ENCODE peak calls at places on chromosomes 1 and 21, in six cellular contexts. One of them, this sample, is unnamed.
A peak's percentile ranks its signal among the peaks of the same experiment; 100 is the strongest.

GRCh38 chr1:235415008-235415904 is 48.0 kb downstream of the TBCE start:
- DNase-seq in mesenchymal stem cell: peak; percentile 81
- DNase-seq in neuronal stem cell: peak; percentile 45
- DNase-seq in H9: peak; percentile 74
- DNase-seq in H1: peak; percentile 62
- DNase-seq in IMR-90: peak; percentile 85
- DNase-seq in this sample: peak; percentile 86

GRCh38 chr1:198627436-198628063 is 11.3 kb upstream of the PTPRC start:
- DNase-seq in H1: no peak
- DNase-seq in mesenchymal stem cell: no peak
- DNase-seq in neuronal stem cell: no peak
- DNase-seq in H9: no peak
- DNase-seq in IMR-90: no peak
- DNase-seq in this sample: no peak

GRCh38 chr1:230823421-230823820 is 44.9 kb downstream of the C1orf198 start:
- DNase-seq in mesenchymal stem cell: no peak
- DNase-seq in H1: no peak
- DNase-seq in IMR-90: no peak
- DNase-seq in neuronal stem cell: no peak
- DNase-seq in H9: no peak
- DNase-seq in this sample: no peak

GRCh38 chr1:45304311-45305081 is 22.2 kb upstream of the HPDL start:
- DNase-seq in IMR-90: peak; percentile 36
- DNase-seq in H1: peak; percentile 46
- DNase-seq in mesenchymal stem cell: no peak
- DNase-seq in neuronal stem cell: no peak
- DNase-seq in H9: no peak
- DNase-seq in this sample: no peak

GRCh38 chr1:25028910-25029599 is 99.0 kb upstream of the RUNX3 start:
- DNase-seq in H9: no peak
- DNase-seq in IMR-90: no peak
- DNase-seq in mesenchymal stem cell: no peak
- DNase-seq in H1: no peak
- DNase-seq in neuronal stem cell: no peak
- DNase-seq in this sample: no peak

GRCh38 chr1:233081686-233082085 is 131.3 kb downstream of the NTPCR start:
- DNase-seq in H1: no peak
- DNase-seq in neuronal stem cell: no peak
- DNase-seq in H9: no peak
- DNase-seq in mesenchymal stem cell: peak; percentile 78
- DNase-seq in IMR-90: peak; percentile 47
- DNase-seq in this sample: peak; percentile 64

GRCh38 chr21:15772654-15773053 is 42.9 kb downstream of the USP25 start:
- DNase-seq in mesenchymal stem cell: no peak
- DNase-seq in neuronal stem cell: no peak
- DNase-seq in H1: no peak
- DNase-seq in H9: no peak
- DNase-seq in IMR-90: peak; percentile 52
- DNase-seq in this sample: no peak

GRCh38 chr21:46099476-46099875 is 1.6 kb downstream of the COL6A2 start:
- DNase-seq in mesenchymal stem cell: peak; percentile 64
- DNase-seq in IMR-90: peak; percentile 34
- DNase-seq in neuronal stem cell: no peak
- DNase-seq in H1: peak; percentile 63
- DNase-seq in H9: peak; percentile 62
- DNase-seq in this sample: peak; percentile 34

GRCh38 chr1:60762176-60762575 is 320.2 kb upstream of the NFIA start:
- DNase-seq in H9: no peak
- DNase-seq in mesenchymal stem cell: no peak
- DNase-seq in neuronal stem cell: no peak
- DNase-seq in IMR-90: peak; percentile 21
- DNase-seq in H1: no peak
- DNase-seq in this sample: no peak

GRCh38 chr1:208184993-208185703 is 59.0 kb downstream of the PLXNA2 start:
- DNase-seq in IMR-90: peak; percentile 64
- DNase-seq in mesenchymal stem cell: peak; percentile 75
- DNase-seq in H1: no peak
- DNase-seq in H9: no peak
- DNase-seq in neuronal stem cell: no peak
- DNase-seq in this sample: no peak

GRCh38 chr1:151905070-151905442 is 4.3 kb downstream of the THEM4 start:
- DNase-seq in IMR-90: no peak
- DNase-seq in H9: no peak
- DNase-seq in neuronal stem cell: no peak
- DNase-seq in mesenchymal stem cell: no peak
- DNase-seq in H1: no peak
- DNase-seq in this sample: no peak

GRCh38 chr1:170075186-170075585 is 691 bp upstream of the KIFAP3 start:
- DNase-seq in H9: no peak
- DNase-seq in H1: no peak
- DNase-seq in mesenchymal stem cell: no peak
- DNase-seq in IMR-90: no peak
- DNase-seq in neuronal stem cell: no peak
- DNase-seq in this sample: no peak

GRCh38 chr21:42570362-42570761 is 56.7 kb downstream of the SLC37A1 start:
- DNase-seq in H1: no peak
- DNase-seq in H9: no peak
- DNase-seq in neuronal stem cell: no peak
- DNase-seq in mesenchymal stem cell: no peak
- DNase-seq in IMR-90: no peak
- DNase-seq in this sample: no peak

GRCh38 chr1:1000357-1001056 is 610 bp upstream of the HES4 start:
- DNase-seq in H9: peak; percentile 78
- DNase-seq in H1: peak; percentile 90
- DNase-seq in IMR-90: peak; percentile 89
- DNase-seq in mesenchymal stem cell: peak; percentile 90
- DNase-seq in neuronal stem cell: peak; percentile 85
- DNase-seq in this sample: peak; percentile 81

GRCh38 chr1:151934048-151934493 is 24.8 kb upstream of the THEM4 start:
- DNase-seq in mesenchymal stem cell: peak; percentile 75
- DNase-seq in neuronal stem cell: peak; percentile 32
- DNase-seq in H9: peak; percentile 49
- DNase-seq in H1: no peak
- DNase-seq in IMR-90: peak; percentile 60
- DNase-seq in this sample: peak; percentile 82

GRCh38 chr1:19974822-19975416 is 4.5 kb downstream of the PLA2G2A start:
- DNase-seq in mesenchymal stem cell: peak; percentile 60
- DNase-seq in H1: peak; percentile 64
- DNase-seq in H9: peak; percentile 78
- DNase-seq in IMR-90: peak; percentile 72
- DNase-seq in neuronal stem cell: peak; percentile 29
- DNase-seq in this sample: peak; percentile 92

GRCh38 chr1:98110674-98111073 is 189.8 kb upstream of the DPYD start:
- DNase-seq in neuronal stem cell: no peak
- DNase-seq in IMR-90: peak; percentile 26
- DNase-seq in H1: no peak
- DNase-seq in H9: no peak
- DNase-seq in mesenchymal stem cell: no peak
- DNase-seq in this sample: no peak

GRCh38 chr1:227654431-227654830 is 80.7 kb downstream of the JMJD4 start:
- DNase-seq in H9: no peak
- DNase-seq in mesenchymal stem cell: peak; percentile 7
- DNase-seq in IMR-90: no peak
- DNase-seq in neuronal stem cell: no peak
- DNase-seq in H1: no peak
- DNase-seq in this sample: peak; percentile 7

GRCh38 chr1:8121261-8122159 is 95.4 kb upstream of the ERRFI1 start:
- DNase-seq in IMR-90: peak; percentile 94
- DNase-seq in neuronal stem cell: no peak
- DNase-seq in H1: no peak
- DNase-seq in mesenchymal stem cell: peak; percentile 100
- DNase-seq in H9: peak; percentile 46
- DNase-seq in this sample: peak; percentile 61
- H4K8ac ChIP-seq in IMR-90: peak overlapping the region; percentile 82
- H4K8ac ChIP-seq in neuronal stem cell: no peak overlapping the region
- H4K8ac ChIP-seq in H1: no peak overlapping the region
- H4K8ac ChIP-seq in mesenchymal stem cell: no peak overlapping the region
- H4K8ac ChIP-seq in H9: no peak overlapping the region
- H4K8ac ChIP-seq in this sample: no peak overlapping the region

GRCh38 chr1:17235135-17235880 is 13.6 kb upstream of the PADI3 start:
- DNase-seq in H9: no peak
- DNase-seq in IMR-90: no peak
- DNase-seq in neuronal stem cell: no peak
- DNase-seq in H1: no peak
- DNase-seq in mesenchymal stem cell: no peak
- DNase-seq in this sample: no peak
- H2AK5ac ChIP-seq in H9: no peak overlapping the region
- H2AK5ac ChIP-seq in IMR-90: peak overlapping the region; percentile 95
- H2AK5ac ChIP-seq in neuronal stem cell: peak overlapping the region; percentile 60
- H2AK5ac ChIP-seq in H1: no peak overlapping the region
- H2AK5ac ChIP-seq in mesenchymal stem cell: peak overlapping the region; percentile 94
- H2AK5ac ChIP-seq in this sample: no peak overlapping the region

GRCh38 chr1:16082283-16083038 is 9.0 kb upstream of the FAM131C start:
- DNase-seq in IMR-90: peak; percentile 55
- DNase-seq in neuronal stem cell: peak; percentile 74
- DNase-seq in H9: peak; percentile 83
- DNase-seq in mesenchymal stem cell: peak; percentile 67
- DNase-seq in H1: peak; percentile 95
- DNase-seq in this sample: peak; percentile 81
- H4K8ac ChIP-seq in IMR-90: no peak overlapping the region
- H4K8ac ChIP-seq in neuronal stem cell: no peak overlapping the region
- H4K8ac ChIP-seq in H9: no peak overlapping the region
- H4K8ac ChIP-seq in mesenchymal stem cell: no peak overlapping the region
- H4K8ac ChIP-seq in H1: peak overlapping the region; percentile 37
- H4K8ac ChIP-seq in this sample: no peak overlapping the region

GRCh38 chr1:41359211-41360073 is 1.8 kb upstream of the FOXO6 start:
- DNase-seq in IMR-90: no peak
- DNase-seq in H9: no peak
- DNase-seq in neuronal stem cell: no peak
- DNase-seq in mesenchymal stem cell: no peak
- DNase-seq in H1: peak; percentile 37
- DNase-seq in this sample: peak; percentile 73
- H2AK5ac ChIP-seq in IMR-90: no peak overlapping the region
- H2AK5ac ChIP-seq in H9: no peak overlapping the region
- H2AK5ac ChIP-seq in neuronal stem cell: peak overlapping the region; percentile 94
- H2AK5ac ChIP-seq in mesenchymal stem cell: no peak overlapping the region
- H2AK5ac ChIP-seq in H1: no peak overlapping the region
- H2AK5ac ChIP-seq in this sample: no peak overlapping the region

This sample was measured in mesendoderm.